ENCODE peak calls at places on chromosome 3, in eight cellular contexts. One of them, this sample, is unnamed.

GRCh38 chr3:69869021-69869420 is 129.8 kb downstream of the MITF start:
- DNase-seq in psoas muscle: no peak
- DNase-seq in adrenal gland: no peak
- DNase-seq in body of pancreas: no peak
- DNase-seq in cardiac muscle cell: no peak
- DNase-seq in GM10248: no peak
- DNase-seq in endothelial cell: no peak
- DNase-seq in hepatocyte: no peak
- DNase-seq in this sample: no peak

GRCh38 chr3:150286390-150287147 is 121.5 kb upstream of the TSC22D2 start:
- DNase-seq in body of pancreas: peak
- DNase-seq in hepatocyte: peak
- DNase-seq in psoas muscle: no peak
- DNase-seq in adrenal gland: no peak
- DNase-seq in cardiac muscle cell: peak
- DNase-seq in GM10248: peak
- DNase-seq in endothelial cell: peak
- DNase-seq in this sample: peak

GRCh38 chr3:179036626-179037300 is 34.8 kb downstream of the ZMAT3 start:
- DNase-seq in psoas muscle: no peak
- DNase-seq in cardiac muscle cell: no peak
- DNase-seq in adrenal gland: no peak
- DNase-seq in hepatocyte: no peak
- DNase-seq in body of pancreas: no peak
- DNase-seq in GM10248: no peak
- DNase-seq in endothelial cell: no peak
- DNase-seq in this sample: no peak

GRCh38 chr3:119977353-119977752 is 116.9 kb downstream of the GSK3B start:
- DNase-seq in body of pancreas: no peak
- DNase-seq in adrenal gland: no peak
- DNase-seq in endothelial cell: no peak
- DNase-seq in hepatocyte: no peak
- DNase-seq in GM10248: no peak
- DNase-seq in psoas muscle: no peak
- DNase-seq in cardiac muscle cell: peak
- DNase-seq in this sample: no peak

GRCh38 chr3:42829083-42829627 is 19.9 kb downstream of the ACKR2 start:
- DNase-seq in body of pancreas: no peak
- DNase-seq in adrenal gland: no peak
- DNase-seq in GM10248: no peak
- DNase-seq in psoas muscle: no peak
- DNase-seq in hepatocyte: peak
- DNase-seq in cardiac muscle cell: no peak
- DNase-seq in endothelial cell: no peak
- DNase-seq in this sample: no peak

GRCh38 chr3:111333642-111334041 is 208.4 kb upstream of the CD96 start:
- DNase-seq in GM10248: no peak
- DNase-seq in hepatocyte: no peak
- DNase-seq in cardiac muscle cell: no peak
- DNase-seq in adrenal gland: no peak
- DNase-seq in psoas muscle: no peak
- DNase-seq in endothelial cell: no peak
- DNase-seq in body of pancreas: no peak
- DNase-seq in this sample: no peak

GRCh38 chr3:140854961-140855360 is 86.7 kb upstream of the SLC25A36 start:
- DNase-seq in psoas muscle: no peak
- DNase-seq in body of pancreas: no peak
- DNase-seq in hepatocyte: no peak
- DNase-seq in endothelial cell: no peak
- DNase-seq in adrenal gland: no peak
- DNase-seq in cardiac muscle cell: no peak
- DNase-seq in GM10248: no peak
- DNase-seq in this sample: no peak

GRCh38 chr3:128847631-128848370 is 31.6 kb upstream of the ACAD9 start:
- DNase-seq in endothelial cell: no peak
- DNase-seq in hepatocyte: no peak
- DNase-seq in adrenal gland: no peak
- DNase-seq in GM10248: peak
- DNase-seq in body of pancreas: no peak
- DNase-seq in psoas muscle: no peak
- DNase-seq in cardiac muscle cell: no peak
- DNase-seq in this sample: no peak

GRCh38 chr3:151949706-151950105 is 76.3 kb downstream of the SUCNR1 start:
- DNase-seq in GM10248: no peak
- DNase-seq in endothelial cell: no peak
- DNase-seq in hepatocyte: no peak
- DNase-seq in psoas muscle: no peak
- DNase-seq in body of pancreas: no peak
- DNase-seq in cardiac muscle cell: no peak
- DNase-seq in adrenal gland: no peak
- DNase-seq in this sample: no peak

GRCh38 chr3:156732715-156733114 is 58.3 kb downstream of the TIPARP start:
- DNase-seq in cardiac muscle cell: no peak
- DNase-seq in hepatocyte: no peak
- DNase-seq in adrenal gland: no peak
- DNase-seq in body of pancreas: no peak
- DNase-seq in GM10248: no peak
- DNase-seq in psoas muscle: no peak
- DNase-seq in endothelial cell: no peak
- DNase-seq in this sample: no peak
- TF ChIP-seq CTCF in cardiac muscle cell: no peak
- TF ChIP-seq CTCF in hepatocyte: no peak
- TF ChIP-seq CTCF in adrenal gland: no peak
- TF ChIP-seq CTCF in body of pancreas: no peak
- TF ChIP-seq CTCF in GM10248: no peak
- TF ChIP-seq CTCF in psoas muscle: no peak
- TF ChIP-seq CTCF in endothelial cell: no peak
- TF ChIP-seq CTCF in this sample: no peak

GRCh38 chr3:160686955-160687535 is 10.1 kb downstream of the ARL14 start:
- DNase-seq in GM10248: peak
- DNase-seq in hepatocyte: no peak
- DNase-seq in endothelial cell: no peak
- DNase-seq in adrenal gland: no peak
- DNase-seq in cardiac muscle cell: no peak
- DNase-seq in body of pancreas: no peak
- DNase-seq in psoas muscle: no peak
- DNase-seq in this sample: no peak
- TF ChIP-seq CTCF in GM10248: peak
- TF ChIP-seq CTCF in hepatocyte: peak
- TF ChIP-seq CTCF in endothelial cell: peak
- TF ChIP-seq CTCF in adrenal gland: peak
- TF ChIP-seq CTCF in cardiac muscle cell: peak
- TF ChIP-seq CTCF in body of pancreas: peak
- TF ChIP-seq CTCF in psoas muscle: peak
- TF ChIP-seq CTCF in this sample: peak

DNA sequence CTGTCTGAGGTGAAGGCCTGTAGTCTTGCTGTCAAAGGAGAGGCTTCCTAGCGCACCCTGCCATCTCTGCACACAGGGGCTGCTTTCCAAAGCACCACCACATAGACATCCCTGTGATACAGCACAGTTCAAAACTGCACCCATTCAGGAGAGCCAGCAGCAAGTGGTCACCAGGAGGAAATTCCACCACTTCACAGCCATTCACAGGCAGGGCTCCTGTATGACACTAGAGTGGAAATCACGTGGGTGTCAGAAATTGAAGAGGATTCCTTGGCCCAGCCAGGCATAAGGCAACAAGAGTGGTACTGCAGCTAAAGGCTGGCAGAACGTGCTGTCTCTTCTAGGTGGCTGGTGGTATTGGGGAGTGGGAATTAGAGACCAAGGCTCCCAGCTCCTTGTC is 102.8 kb downstream of the RFTN1 start:
- DNase-seq in cardiac muscle cell: peak
- DNase-seq in endothelial cell: no peak
- DNase-seq in adrenal gland: no peak
- DNase-seq in body of pancreas: no peak
- DNase-seq in psoas muscle: no peak
- DNase-seq in hepatocyte: no peak
- DNase-seq in GM10248: no peak
- DNase-seq in this sample: no peak
- TF ChIP-seq CTCF in cardiac muscle cell: no peak
- TF ChIP-seq CTCF in endothelial cell: no peak
- TF ChIP-seq CTCF in adrenal gland: no peak
- TF ChIP-seq CTCF in body of pancreas: no peak
- TF ChIP-seq CTCF in psoas muscle: no peak
- TF ChIP-seq CTCF in hepatocyte: no peak
- TF ChIP-seq CTCF in GM10248: no peak
- TF ChIP-seq CTCF in this sample: no peak

GRCh38 chr3:186589115-186589514 is 18.6 kb downstream of the DNAJB11 start:
- DNase-seq in psoas muscle: no peak
- DNase-seq in adrenal gland: no peak
- DNase-seq in hepatocyte: no peak
- DNase-seq in endothelial cell: no peak
- DNase-seq in cardiac muscle cell: peak
- DNase-seq in body of pancreas: no peak
- DNase-seq in GM10248: no peak
- DNase-seq in this sample: no peak
- TF ChIP-seq CTCF in psoas muscle: no peak
- TF ChIP-seq CTCF in adrenal gland: no peak
- TF ChIP-seq CTCF in hepatocyte: peak
- TF ChIP-seq CTCF in endothelial cell: peak
- TF ChIP-seq CTCF in cardiac muscle cell: peak
- TF ChIP-seq CTCF in body of pancreas: peak
- TF ChIP-seq CTCF in GM10248: no peak
- TF ChIP-seq CTCF in this sample: peak

DNA sequence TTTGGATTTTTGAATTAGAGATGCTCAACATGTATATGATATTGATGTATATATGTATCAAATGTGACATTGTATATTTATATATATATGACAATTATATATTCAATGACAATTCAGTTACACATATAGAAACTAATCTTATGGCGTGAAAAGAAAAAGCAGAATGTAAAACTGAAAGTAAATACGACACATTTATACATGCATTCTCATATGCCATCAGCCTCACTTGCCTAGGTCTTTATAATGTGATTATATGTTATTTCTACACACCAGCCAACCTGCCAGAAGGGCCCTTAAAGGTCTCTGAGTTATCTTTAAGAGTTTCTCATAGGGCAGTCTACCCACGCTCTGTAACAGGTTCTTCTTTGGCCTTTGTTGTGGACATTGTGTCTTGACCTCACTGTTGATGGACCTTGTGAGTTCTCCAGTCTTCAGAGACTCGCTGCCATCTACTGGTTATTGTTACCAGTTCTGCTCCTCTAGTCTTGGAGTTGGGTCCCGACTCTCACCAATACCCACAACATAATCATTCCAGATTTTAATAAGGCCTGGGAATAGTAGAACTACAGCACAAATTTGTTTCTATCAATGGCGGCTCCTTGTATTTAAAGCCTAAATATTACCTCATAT is 371.5 kb upstream of the GOLIM4 start:
- DNase-seq in cardiac muscle cell: peak
- DNase-seq in GM10248: peak
- DNase-seq in adrenal gland: no peak
- DNase-seq in hepatocyte: peak
- DNase-seq in endothelial cell: peak
- DNase-seq in psoas muscle: no peak
- DNase-seq in body of pancreas: no peak
- DNase-seq in this sample: peak
- TF ChIP-seq CTCF in cardiac muscle cell: peak
- TF ChIP-seq CTCF in GM10248: peak
- TF ChIP-seq CTCF in adrenal gland: no peak
- TF ChIP-seq CTCF in hepatocyte: peak
- TF ChIP-seq CTCF in endothelial cell: no peak
- TF ChIP-seq CTCF in psoas muscle: peak
- TF ChIP-seq CTCF in body of pancreas: peak
- TF ChIP-seq CTCF in this sample: peak

GRCh38 chr3:122774564-122774963 is 19.1 kb downstream of the HSPBAP1 start:
- DNase-seq in adrenal gland: no peak
- DNase-seq in hepatocyte: no peak
- DNase-seq in psoas muscle: no peak
- DNase-seq in endothelial cell: no peak
- DNase-seq in GM10248: peak
- DNase-seq in cardiac muscle cell: no peak
- DNase-seq in body of pancreas: no peak
- DNase-seq in this sample: no peak
- TF ChIP-seq CTCF in adrenal gland: no peak
- TF ChIP-seq CTCF in hepatocyte: no peak
- TF ChIP-seq CTCF in psoas muscle: no peak
- TF ChIP-seq CTCF in endothelial cell: no peak
- TF ChIP-seq CTCF in GM10248: no peak
- TF ChIP-seq CTCF in cardiac muscle cell: no peak
- TF ChIP-seq CTCF in body of pancreas: no peak
- TF ChIP-seq CTCF in this sample: no peak